ENCODE peak calls at places on chromosomes 2 and 18, in nine cellular contexts. D is nephron progenitor cell; H is transverse colon; L is CD4-positive, alpha-beta T cell; S is HL-60; Y is tibial nerve; I is left ventricle myocardium inferior; O is HFFc6; K is pancreas. T is an unnamed sample.
A peak's percentile ranks its signal among the peaks of the same experiment; 100 is the strongest.

GRCh38 chr2:39492095-39492590 is 55.1 kb upstream of the MAP4K3 start:
- DNase-seq in D (no peak), H (no peak), L (no peak), S (peak; percentile 67), Y (no peak), I (no peak), O (peak; percentile 94), K (no peak), T (no peak)

GRCh38 chr18:2891526-2892431 is 45.0 kb downstream of the EMILIN2 start:
- DNase-seq in D (no peak), H (no peak), L (no peak), S (no peak), Y (no peak), I (no peak), O (no peak), K (no peak), T (no peak)

GRCh38 chr18:79047556-79048244 is 21.5 kb upstream of the ATP9B start:
- DNase-seq in D (no peak), H (no peak), L (no peak), S (no peak), Y (no peak), I (no peak), O (no peak), K (no peak), T (no peak)

GRCh38 chr2:128374001-128374710 is 55.5 kb upstream of the HS6ST1 start:
- DNase-seq in D (no peak), H (peak; percentile 20), L (no peak), S (no peak), Y (no peak), I (no peak), O (peak; percentile 73), K (no peak), T (no peak)

GRCh38 chr2:43024515-43024962 is 201.9 kb downstream of the ZFP36L2 start:
- DNase-seq in D (peak; percentile 80), H (peak; percentile 83), L (peak; percentile 13), S (peak; percentile 29), Y (peak; percentile 62), I (peak; percentile 66), O (peak; percentile 18), K (peak; percentile 74), T (peak; percentile 78)

GRCh38 chr2:214127178-214127970 is 283.5 kb upstream of the VWC2L start:
- DNase-seq in D (no peak), H (no peak), L (no peak), S (no peak), Y (peak; percentile 41), I (no peak), O (peak; percentile 68), K (no peak), T (no peak)

GRCh38 chr2:43559391-43560230 is 36.2 kb downstream of the THADA start:
- DNase-seq in D (no peak), H (no peak), L (no peak), S (no peak), Y (no peak), I (no peak), O (no peak), K (no peak), T (no peak)

GRCh38 chr2:129829577-129829976 is 149.9 kb upstream of the RAB6C start:
- DNase-seq in D (no peak), H (no peak), L (no peak), S (no peak), Y (no peak), I (no peak), O (no peak), K (no peak), T (no peak)

GRCh38 chr2:108853421-108853820 is 66.8 kb downstream of the CCDC138 start:
- DNase-seq in D (no peak), H (no peak), L (no peak), S (no peak), Y (no peak), I (no peak), O (peak; percentile 42), K (no peak), T (no peak)

GRCh38 chr2:181615086-181615635 is 41.7 kb downstream of the CERKL start:
- DNase-seq in D (no peak), H (no peak), L (no peak), S (no peak), Y (no peak), I (no peak), O (no peak), K (no peak), T (no peak)

GRCh38 chr2:3778841-3779505 is 75.6 kb downstream of the DCDC2C start:
- DNase-seq in D (no peak), H (no peak), L (no peak), S (no peak), Y (no peak), I (no peak), O (no peak), K (no peak), T (no peak)

GRCh38 chr2:234289789-234290188 is 207.1 kb downstream of the ARL4C start:
- DNase-seq in D (no peak), H (no peak), L (no peak), S (peak; percentile 24), Y (no peak), I (no peak), O (peak; percentile 78), K (no peak), T (no peak)

GRCh38 chr2:75309596-75310290 is 110.4 kb upstream of the TACR1 start:
- DNase-seq in D (no peak), H (no peak), L (no peak), S (no peak), Y (no peak), I (no peak), O (peak; percentile 59), K (no peak), T (no peak)

GRCh38 chr2:36459725-36460137 is 104.2 kb downstream of the CRIM1 start:
- DNase-seq in D (peak; percentile 12), H (peak; percentile 75), L (no peak), S (no peak), Y (no peak), I (no peak), O (no peak), K (no peak), T (peak; percentile 52)

GRCh38 chr2:216109962-216110614 is 940 bp downstream of the XRCC5 start:
- DNase-seq in D (no peak), H (no peak), L (no peak), S (no peak), Y (no peak), I (no peak), O (peak; percentile 37), K (no peak), T (no peak)

GRCh38 chr2:187580462-187581124 is 26.4 kb upstream of the TFPI start:
- DNase-seq in D (no peak), H (no peak), L (no peak), S (no peak), Y (no peak), I (no peak), O (peak; percentile 77), K (no peak), T (no peak)

GRCh38 chr2:99863236-99863913 is 279.0 kb downstream of the AFF3 start:
- DNase-seq in D (no peak), H (no peak), L (no peak), S (no peak), Y (no peak), I (no peak), O (no peak), K (no peak), T (no peak)

GRCh38 chr2:15718944-15719323 is 127.3 kb downstream of the DDX1 start:
- DNase-seq in D (no peak), H (no peak), L (no peak), S (no peak), Y (no peak), I (no peak), O (no peak), K (no peak), T (no peak)

GRCh38 chr2:106097370-106098000 is 96.6 kb downstream of the UXS1 start:
- DNase-seq in D (no peak), H (no peak), L (no peak), S (no peak), Y (no peak), I (no peak), O (no peak), K (no peak), T (no peak)

GRCh38 chr2:106096446-106097369 is 97.4 kb downstream of the UXS1 start:
- DNase-seq in D (no peak), H (no peak), L (no peak), S (no peak), Y (no peak), I (no peak), O (no peak), K (no peak), T (no peak)

GRCh38 chr2:106098664-106099063 is 95.4 kb downstream of the UXS1 start:
- DNase-seq in D (no peak), H (no peak), L (no peak), S (no peak), Y (no peak), I (no peak), O (no peak), K (no peak), T (no peak)

GRCh38 chr2:106099691-106100090 is 94.4 kb downstream of the UXS1 start:
- DNase-seq in D (no peak), H (no peak), L (no peak), S (no peak), Y (no peak), I (no peak), O (no peak), K (no peak), T (no peak)

GRCh38 chr2:106098081-106098480 is 96.0 kb downstream of the UXS1 start:
- DNase-seq in D (peak; percentile 19), H (no peak), L (no peak), S (no peak), Y (no peak), I (no peak), O (no peak), K (no peak), T (peak; percentile 31)
- TF ChIP-seq CTCF in D (peak; percentile 44), H (no peak), L (no peak), S (no peak), Y (no peak), I (peak; percentile 56), O (peak; percentile 63), K (no peak), T (peak; percentile 46)

GRCh38 chr18:22332590-22332989 is 85.1 kb downstream of the CTAGE1 start:
- DNase-seq in D (no peak), H (no peak), L (no peak), S (no peak), Y (no peak), I (no peak), O (no peak), K (no peak), T (peak; percentile 24)
- TF ChIP-seq CTCF in D (peak; percentile 11), H (no peak), L (no peak), S (peak; percentile 42), Y (no peak), I (no peak), O (peak; percentile 53), K (no peak), T (peak; percentile 43)

DNA sequence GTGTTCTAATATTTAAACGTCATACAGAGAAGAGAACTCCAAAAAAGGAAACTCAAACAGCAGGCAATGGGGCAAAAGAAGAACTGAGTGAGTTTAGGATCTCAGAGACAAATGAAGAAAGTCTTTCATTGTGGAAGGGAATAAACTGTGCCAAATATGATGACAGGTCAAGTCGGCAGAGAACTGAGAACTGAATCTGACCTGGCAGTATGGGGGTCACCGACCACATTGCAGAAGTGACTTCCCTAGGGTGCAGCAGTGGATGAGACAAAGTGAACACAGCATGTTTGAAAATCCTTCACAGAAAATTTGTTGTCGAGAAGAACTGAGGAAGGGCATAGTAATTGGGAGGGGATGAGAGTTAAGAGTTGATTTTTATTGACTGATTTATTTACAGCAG is 55.8 kb downstream of the TTC21B start:
- DNase-seq in D (no peak), H (no peak), L (no peak), S (peak; percentile 18), Y (no peak), I (no peak), O (no peak), K (no peak), T (no peak)
- TF ChIP-seq CTCF in D (no peak), H (no peak), L (no peak), S (no peak), Y (no peak), I (no peak), O (no peak), K (no peak), T (no peak)

GRCh38 chr18:32391126-32391525 is 79.6 kb downstream of the GAREM1 start:
- DNase-seq in D (no peak), H (no peak), L (no peak), S (no peak), Y (no peak), I (no peak), O (no peak), K (no peak), T (no peak)
- TF ChIP-seq CTCF in D (no peak), H (no peak), L (no peak), S (no peak), Y (no peak), I (no peak), O (no peak), K (no peak), T (no peak)